ENCODE peak calls at places on chromosomes 12 and 14, in ten cellular contexts. O is psoas muscle, V is HFFc6, U is MM.1S, B is fibroblast of pulmonary artery, G is kidney epithelial cell, D is HepG2, N is epithelial cell of esophagus, E is AG04450, P is neural crest cell. X is an unnamed sample.

GRCh38 chr12:57621497-57622292 is 10.5 kb downstream of the ARHGEF25 start:
- DNase-seq in O (peak), V (peak), U (peak), B (no peak), G (no peak), D (no peak), N (no peak), E (no peak), P (peak), X (peak)

GRCh38 chr14:70995671-70996070 is 88.4 kb downstream of the PCNX1 start:
- DNase-seq in O (no peak), V (no peak), U (no peak), B (no peak), G (no peak), D (peak), N (peak), E (no peak), P (no peak), X (peak)

GRCh38 chr14:68949236-68949965 is 29.7 kb downstream of the ACTN1 start:
- DNase-seq in O (no peak), V (no peak), U (no peak), B (no peak), G (no peak), D (no peak), N (peak), E (no peak), P (no peak), X (no peak)

GRCh38 chr12:132125736-132126135 is 18.4 kb downstream of the DDX51 start:
- DNase-seq in O (peak), V (no peak), U (no peak), B (no peak), G (no peak), D (no peak), N (no peak), E (no peak), P (no peak), X (no peak)

GRCh38 chr14:36161781-36162180 is 14.7 kb downstream of the PTCSC3 start:
- DNase-seq in O (no peak), V (no peak), U (no peak), B (no peak), G (no peak), D (no peak), N (peak), E (no peak), P (no peak), X (peak)

GRCh38 chr12:120468846-120469449 is 600 bp downstream of the SRSF9 start:
- DNase-seq in O (peak), V (peak), U (no peak), B (no peak), G (no peak), D (no peak), N (no peak), E (no peak), P (peak), X (peak)

GRCh38 chr12:65248656-65249633 is 29.5 kb upstream of the MSRB3 start:
- DNase-seq in O (no peak), V (no peak), U (no peak), B (no peak), G (no peak), D (no peak), N (no peak), E (no peak), P (no peak), X (no peak)

GRCh38 chr14:51776102-51776894 is 84.1 kb upstream of the GNG2 start:
- DNase-seq in O (peak), V (peak), U (peak), B (peak), G (peak), D (peak), N (peak), E (peak), P (peak), X (peak)

GRCh38 chr14:105192866-105193731 is 12.0 kb upstream of the NUDT14 start:
- DNase-seq in O (no peak), V (no peak), U (no peak), B (peak), G (no peak), D (no peak), N (peak), E (no peak), P (no peak), X (no peak)

GRCh38 chr12:19694627-19695026 is 255.3 kb downstream of the AEBP2 start:
- DNase-seq in O (no peak), V (no peak), U (no peak), B (peak), G (no peak), D (no peak), N (no peak), E (no peak), P (no peak), X (no peak)

GRCh38 chr12:34394211-34395055 is 372.1 kb downstream of the ALG10 start:
- DNase-seq in O (peak), V (no peak), U (no peak), B (no peak), G (no peak), D (no peak), N (no peak), E (no peak), P (no peak), X (no peak)

GRCh38 chr14:31205681-31206535 is 1.7 kb downstream of the HECTD1 start:
- DNase-seq in O (no peak), V (peak), U (peak), B (peak), G (peak), D (peak), N (peak), E (peak), P (no peak), X (no peak)

GRCh38 chr14:50395448-50395847 is 1.2 kb downstream of the CDKL1 start:
- DNase-seq in O (no peak), V (peak), U (no peak), B (no peak), G (no peak), D (no peak), N (no peak), E (no peak), P (no peak), X (no peak)

GRCh38 chr12:79252358-79253075 is 387.9 kb downstream of the SYT1 start:
- DNase-seq in O (no peak), V (no peak), U (no peak), B (peak), G (no peak), D (no peak), N (peak), E (no peak), P (no peak), X (no peak)

GRCh38 chr12:124399622-124400021 is 104.7 kb downstream of the RFLNA start:
- DNase-seq in O (peak), V (no peak), U (no peak), B (peak), G (no peak), D (peak), N (peak), E (no peak), P (peak), X (peak)

GRCh38 chr14:31229638-31230229 is 22.1 kb upstream of the HECTD1 start:
- DNase-seq in O (peak), V (peak), U (no peak), B (peak), G (peak), D (peak), N (peak), E (peak), P (no peak), X (peak)

GRCh38 chr14:102739190-102739469 is 38.1 kb upstream of the TRAF3 start:
- DNase-seq in O (no peak), V (no peak), U (no peak), B (no peak), G (no peak), D (no peak), N (no peak), E (no peak), P (no peak), X (no peak)

GRCh38 chr12:110640275-110641025 is 26.5 kb downstream of the TCTN1 start:
- DNase-seq in O (peak), V (no peak), U (no peak), B (no peak), G (no peak), D (no peak), N (no peak), E (no peak), P (no peak), X (no peak)

GRCh38 chr12:10562306-10562933 is 51.0 kb downstream of the MAGOHB start:
- DNase-seq in O (no peak), V (peak), U (peak), B (peak), G (no peak), D (peak), N (peak), E (no peak), P (peak), X (peak)

GRCh38 chr12:27866382-27867101 is 86.5 kb upstream of the MANSC4 start:
- DNase-seq in O (no peak), V (peak), U (no peak), B (peak), G (no peak), D (no peak), N (peak), E (no peak), P (no peak), X (no peak)

GRCh38 chr12:39441963-39442894 is 691 bp downstream of the KIF21A start:
- DNase-seq in O (peak), V (peak), U (peak), B (peak), G (no peak), D (peak), N (peak), E (no peak), P (peak), X (peak)

GRCh38 chr14:26138764-26139445 is 458.9 kb downstream of the NOVA1 start:
- DNase-seq in O (no peak), V (no peak), U (no peak), B (peak), G (no peak), D (no peak), N (peak), E (no peak), P (no peak), X (no peak)

GRCh38 chr14:104063998-104064397 is 21.5 kb upstream of the ASPG start:
- DNase-seq in O (no peak), V (no peak), U (no peak), B (no peak), G (no peak), D (no peak), N (no peak), E (no peak), P (no peak), X (no peak)

GRCh38 chr12:110107369-110108281 is 16.5 kb upstream of the IFT81 start:
- DNase-seq in O (peak), V (peak), U (no peak), B (peak), G (no peak), D (peak), N (peak), E (peak), P (no peak), X (peak)

GRCh38 chr12:88944403-88944802 is 364.1 kb upstream of the KITLG start:
- DNase-seq in O (no peak), V (peak), U (peak), B (peak), G (no peak), D (peak), N (peak), E (no peak), P (no peak), X (no peak)

GRCh38 chr12:27981874-27982273 is 9.3 kb upstream of the PTHLH start:
- DNase-seq in O (no peak), V (peak), U (no peak), B (no peak), G (no peak), D (no peak), N (peak), E (no peak), P (no peak), X (no peak)

GRCh38 chr14:102616799-102617198 is 24.4 kb downstream of the RCOR1 start:
- DNase-seq in O (no peak), V (no peak), U (no peak), B (peak), G (no peak), D (peak), N (no peak), E (no peak), P (no peak), X (no peak)

GRCh38 chr14:81323621-81324400 is 76.3 kb downstream of the STON2 start:
- DNase-seq in O (no peak), V (no peak), U (no peak), B (no peak), G (peak), D (no peak), N (peak), E (no peak), P (peak), X (peak)

GRCh38 chr12:59937148-59937547 is 341.3 kb downstream of the SLC16A7 start:
- DNase-seq in O (no peak), V (no peak), U (no peak), B (no peak), G (no peak), D (no peak), N (no peak), E (no peak), P (no peak), X (no peak)

GRCh38 chr14:47044841-47045240 is 393.3 kb upstream of the RPL10L start:
- DNase-seq in O (no peak), V (no peak), U (no peak), B (no peak), G (no peak), D (no peak), N (peak), E (no peak), P (no peak), X (peak)

GRCh38 chr12:48794870-48795269 is 6.0 kb upstream of the ADCY6 start:
- DNase-seq in O (no peak), V (peak), U (peak), B (no peak), G (peak), D (no peak), N (peak), E (no peak), P (no peak), X (no peak)

DNA sequence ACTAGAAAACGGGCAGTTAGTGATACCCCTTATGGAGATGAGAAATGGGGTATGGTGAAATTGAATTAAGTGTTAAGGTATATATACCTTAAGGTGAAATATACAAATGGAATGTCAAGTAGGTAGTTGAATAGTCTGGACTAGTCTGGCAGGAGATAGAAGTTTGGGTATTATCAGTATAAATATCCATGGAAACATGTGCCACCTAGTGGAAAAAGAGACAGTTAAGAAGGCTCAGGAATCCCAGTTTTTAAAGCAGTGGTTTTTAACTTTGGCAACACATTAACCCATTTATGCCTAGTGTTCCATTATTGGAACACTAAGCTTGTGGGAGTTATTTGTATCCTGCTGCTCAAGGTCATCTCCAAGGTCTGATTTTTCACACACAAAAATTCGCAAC is 38.6 kb upstream of the TPH2 start:
- DNase-seq in O (no peak), V (peak), U (no peak), B (peak), G (no peak), D (peak), N (peak), E (no peak), P (no peak), X (no peak)
- TF ChIP-seq CTCF in O (no peak), V (peak), U (no peak), B (peak), G (no peak), D (no peak), N (peak), E (peak), P (peak), X (no peak)

GRCh38 chr12:49930515-49931288 is 19.8 kb upstream of the AQP2 start:
- DNase-seq in O (no peak), V (peak), U (no peak), B (peak), G (peak), D (no peak), N (peak), E (no peak), P (no peak), X (no peak)
- TF ChIP-seq CTCF in O (no peak), V (peak), U (no peak), B (no peak), G (no peak), D (no peak), N (no peak), E (no peak), P (no peak), X (no peak)

GRCh38 chr12:62983594-62983993 is 48.6 kb upstream of the PPM1H start:
- DNase-seq in O (no peak), V (no peak), U (no peak), B (no peak), G (no peak), D (peak), N (no peak), E (no peak), P (no peak), X (peak)
- TF ChIP-seq CTCF in O (no peak), V (peak), U (no peak), B (no peak), G (no peak), D (peak), N (no peak), E (no peak), P (no peak), X (peak)

GRCh38 chr12:47164730-47165439 is 85.1 kb upstream of the AMIGO2 start:
- DNase-seq in O (no peak), V (peak), U (no peak), B (peak), G (no peak), D (no peak), N (no peak), E (no peak), P (no peak), X (no peak)
- TF ChIP-seq CTCF in O (no peak), V (peak), U (no peak), B (peak), G (no peak), D (no peak), N (no peak), E (peak), P (peak), X (no peak)

GRCh38 chr14:67335781-67336180 is 23.8 kb downstream of the ATP6V1D start:
- DNase-seq in O (no peak), V (peak), U (no peak), B (peak), G (no peak), D (peak), N (peak), E (no peak), P (peak), X (peak)
- TF ChIP-seq CTCF in O (peak), V (peak), U (peak), B (peak), G (peak), D (peak), N (peak), E (peak), P (peak), X (no peak)

DNA sequence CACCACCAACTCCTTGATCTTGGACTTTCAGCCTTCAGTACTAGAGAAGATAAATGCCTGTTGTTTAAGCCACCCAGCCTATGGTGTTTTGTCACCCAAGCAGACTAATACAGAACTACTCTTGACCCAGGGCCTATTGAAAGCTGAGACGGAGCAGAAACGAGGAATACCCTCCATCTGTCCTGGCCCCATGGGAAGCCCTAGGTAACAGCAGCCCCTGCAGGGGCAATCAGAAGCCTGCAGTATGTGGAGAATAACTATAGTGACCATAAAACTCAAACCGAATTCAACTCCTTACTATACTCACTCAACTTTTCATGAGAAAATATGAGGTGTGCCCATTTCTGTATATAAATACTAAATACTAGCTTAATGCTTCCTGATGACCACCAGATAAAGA is 307.4 kb downstream of the NUAK1 start:
- DNase-seq in O (no peak), V (no peak), U (no peak), B (no peak), G (no peak), D (no peak), N (no peak), E (no peak), P (no peak), X (no peak)
- TF ChIP-seq CTCF in O (no peak), V (no peak), U (no peak), B (no peak), G (no peak), D (no peak), N (no peak), E (no peak), P (no peak), X (no peak)

DNA sequence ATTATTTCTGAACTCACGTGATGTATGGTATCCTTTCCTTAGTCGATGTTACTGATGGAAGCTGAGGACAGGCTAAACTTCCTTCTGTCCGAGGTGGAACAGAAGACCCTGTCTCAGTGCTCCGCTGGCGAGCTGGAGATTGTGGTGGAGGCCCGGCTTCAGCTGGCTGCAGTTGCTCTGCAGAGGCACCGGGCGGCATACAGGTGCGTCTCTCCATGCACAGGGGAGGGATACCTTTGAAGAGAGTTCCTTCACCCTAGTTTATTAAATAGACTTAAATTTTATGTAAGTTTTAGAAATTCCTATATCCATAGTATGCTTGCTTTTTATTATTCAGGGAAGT is 186.7 kb upstream of the NEDD1 start:
- DNase-seq in O (no peak), V (no peak), U (peak), B (no peak), G (no peak), D (no peak), N (peak), E (no peak), P (no peak), X (peak)
- TF ChIP-seq CTCF in O (no peak), V (no peak), U (peak), B (no peak), G (no peak), D (peak), N (peak), E (peak), P (peak), X (no peak)

GRCh38 chr14:64728106-64728505 is 23.9 kb downstream of the PLEKHG3 start:
- DNase-seq in O (no peak), V (no peak), U (no peak), B (no peak), G (no peak), D (no peak), N (no peak), E (no peak), P (no peak), X (no peak)
- TF ChIP-seq CTCF in O (no peak), V (no peak), U (no peak), B (no peak), G (no peak), D (no peak), N (no peak), E (no peak), P (no peak), X (no peak)

DNA sequence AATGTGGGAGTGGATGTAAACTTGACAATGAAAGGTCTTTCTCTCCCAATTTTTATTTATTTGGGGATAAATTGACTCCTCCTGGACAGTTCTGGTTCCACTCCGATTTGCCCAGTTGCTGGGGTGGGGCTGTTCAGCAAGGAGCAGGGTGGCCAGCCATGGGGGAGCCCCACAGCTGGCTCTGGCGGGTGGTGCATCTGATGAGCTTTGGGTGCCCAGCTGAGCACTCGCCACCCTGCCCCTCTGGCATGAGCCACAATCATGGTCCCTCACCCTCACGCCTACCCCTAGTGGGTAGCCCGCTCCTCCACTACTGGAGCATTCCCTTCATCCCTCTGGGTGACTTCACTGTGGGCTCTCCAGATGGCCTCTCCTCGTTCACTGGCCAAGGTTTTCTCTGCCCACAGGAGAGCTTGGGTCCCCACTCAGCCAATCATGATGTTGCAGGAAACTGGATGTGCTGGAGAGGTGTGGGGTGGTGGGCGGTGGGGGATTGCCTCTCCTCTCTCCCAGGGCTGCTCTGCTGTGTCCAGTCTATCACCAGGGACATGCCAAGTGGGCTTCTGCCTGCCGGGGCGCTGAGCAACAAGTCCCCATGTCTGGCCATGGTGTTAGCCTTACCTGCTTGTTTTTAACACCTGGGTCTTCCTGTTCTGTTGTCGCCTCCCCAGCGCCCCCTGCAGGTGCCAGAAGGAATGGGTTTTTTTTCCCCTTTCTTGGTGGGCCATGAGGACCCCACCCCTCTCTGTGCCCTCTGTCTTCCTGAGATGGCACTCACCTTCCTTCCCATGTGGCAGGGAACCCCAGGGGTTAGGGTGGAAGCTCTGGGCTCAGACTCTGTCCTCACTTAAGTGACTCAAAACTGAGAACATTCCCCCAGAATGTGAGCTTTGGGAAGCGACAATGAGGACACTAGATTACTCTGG is 3.4 kb downstream of the CYP46A1 start:
- DNase-seq in O (no peak), V (no peak), U (peak), B (no peak), G (no peak), D (peak), N (peak), E (no peak), P (no peak), X (peak)
- TF ChIP-seq CTCF in O (peak), V (peak), U (peak), B (peak), G (peak), D (peak), N (peak), E (peak), P (peak), X (peak)

GRCh38 chr12:54398995-54399793 is 14.7 kb upstream of the ZNF385A start:
- DNase-seq in O (peak), V (peak), U (peak), B (peak), G (no peak), D (peak), N (peak), E (peak), P (peak), X (peak)
- TF ChIP-seq CTCF in O (peak), V (peak), U (peak), B (peak), G (peak), D (peak), N (peak), E (peak), P (peak), X (peak)